ENCODE peak calls at places on chromosomes 6 and 20, in eight cellular contexts. T is body of pancreas, U is HCT116, V is tibial nerve, J is ovary, W is prostate gland, H is IMR-90, K is lower leg skin. A is an unnamed sample.

GRCh38 chr6:36977470-36977941 is 8.5 kb downstream of the MTCH1 start:
- DNase-seq in U (no peak), J (no peak), K (no peak), V (no peak), T (no peak), H (no peak), W (no peak), A (no peak)

GRCh38 chr20:10596726-10597125 is 77.1 kb downstream of the JAG1 start:
- DNase-seq in K (no peak), U (no peak), H (peak), W (no peak), T (no peak), V (no peak), J (no peak), A (no peak)

GRCh38 chr6:71248866-71249265 is 39.7 kb upstream of the OGFRL1 start:
- DNase-seq in H (no peak), T (no peak), V (no peak), W (no peak), U (no peak), K (no peak), J (no peak), A (no peak)

GRCh38 chr6:22582806-22583205 is 13.4 kb downstream of the HDGFL1 start:
- DNase-seq in U (no peak), K (no peak), H (peak), T (no peak), V (no peak), J (no peak), W (no peak), A (no peak)

GRCh38 chr6:72554203-72554564 is 67.7 kb upstream of the KCNQ5 start:
- DNase-seq in K (no peak), W (no peak), T (no peak), V (no peak), J (no peak), U (no peak), H (peak), A (no peak)

GRCh38 chr6:160347259-160348208 is 644 bp upstream of the SLC22A3 start:
- DNase-seq in T (no peak), V (no peak), W (no peak), J (no peak), K (no peak), H (no peak), U (no peak), A (no peak)

GRCh38 chr6:10641494-10641893 is 52.9 kb downstream of the C6orf52 start:
- DNase-seq in J (no peak), K (no peak), H (no peak), V (no peak), U (no peak), W (no peak), T (no peak), A (no peak)

GRCh38 chr6:16222826-16223225 is 15.6 kb upstream of the GMPR start:
- DNase-seq in H (no peak), W (no peak), T (no peak), U (no peak), J (no peak), V (no peak), K (no peak), A (no peak)

GRCh38 chr6:6164367-6164766 is 156.1 kb downstream of the F13A1 start:
- DNase-seq in H (no peak), V (no peak), W (no peak), U (no peak), J (no peak), K (no peak), T (no peak), A (no peak)

GRCh38 chr6:4885534-4885933 is 109.3 kb downstream of the CDYL start:
- DNase-seq in V (no peak), J (no peak), T (no peak), H (no peak), U (no peak), W (no peak), K (no peak), A (no peak)

GRCh38 chr6:85561750-85562357 is 31.8 kb downstream of the SNX14 start:
- DNase-seq in K (no peak), W (no peak), V (no peak), T (no peak), H (peak), J (no peak), U (no peak), A (no peak)

GRCh38 chr6:41785254-41785653 is 2.2 kb upstream of the TOMM6 start:
- DNase-seq in J (no peak), W (no peak), K (no peak), H (no peak), T (no peak), V (no peak), U (no peak), A (no peak)

GRCh38 chr6:106084973-106085686 is 1.0 kb upstream of the PRDM1 start:
- DNase-seq in T (no peak), U (no peak), J (no peak), V (no peak), H (peak), K (no peak), W (no peak), A (no peak)

DNA sequence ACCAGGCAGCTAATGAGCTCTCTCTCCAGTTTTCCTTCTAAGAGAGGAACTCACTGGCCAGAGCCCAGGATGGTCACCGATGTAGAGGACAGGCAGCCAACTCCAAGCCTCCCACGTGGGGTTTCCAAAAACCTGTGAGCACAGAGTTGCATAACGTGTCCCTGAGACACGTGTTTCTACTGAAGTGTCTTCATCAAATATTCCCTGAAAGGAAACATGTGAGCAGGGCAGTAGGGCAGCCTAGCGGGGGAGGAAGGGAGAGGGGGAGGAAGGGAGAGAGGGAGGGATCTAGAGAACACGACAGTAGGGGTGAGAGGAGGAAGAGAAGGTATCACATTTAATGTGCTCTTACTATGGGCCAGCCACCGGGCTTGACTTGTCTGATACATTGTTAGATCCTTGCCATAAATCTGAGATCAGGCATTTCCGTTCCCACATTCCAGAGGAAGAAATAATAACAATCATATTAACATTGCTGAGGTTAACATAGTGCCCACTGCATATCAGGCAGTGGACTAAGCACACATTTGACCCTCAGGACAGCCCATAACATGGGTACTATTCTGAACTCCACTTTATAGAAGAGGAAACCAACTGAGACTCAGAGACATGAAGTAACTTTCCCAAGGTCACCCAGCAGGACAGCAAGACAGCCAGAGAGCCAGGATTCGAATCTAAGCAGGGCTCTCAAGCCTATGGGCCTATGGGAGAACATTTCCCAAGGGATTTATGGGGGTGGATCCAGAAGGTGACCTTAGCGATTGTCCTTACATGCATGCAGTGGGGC is 4.5 kb upstream of the SYS1 start:
- DNase-seq in V (peak), W (peak), H (peak), U (no peak), K (peak), J (peak), T (peak), A (no peak)
- TF ChIP-seq POLR2A in V (no peak), W (peak), H (no peak), U (no peak), K (no peak), J (no peak), T (peak), A (no peak)

DNA sequence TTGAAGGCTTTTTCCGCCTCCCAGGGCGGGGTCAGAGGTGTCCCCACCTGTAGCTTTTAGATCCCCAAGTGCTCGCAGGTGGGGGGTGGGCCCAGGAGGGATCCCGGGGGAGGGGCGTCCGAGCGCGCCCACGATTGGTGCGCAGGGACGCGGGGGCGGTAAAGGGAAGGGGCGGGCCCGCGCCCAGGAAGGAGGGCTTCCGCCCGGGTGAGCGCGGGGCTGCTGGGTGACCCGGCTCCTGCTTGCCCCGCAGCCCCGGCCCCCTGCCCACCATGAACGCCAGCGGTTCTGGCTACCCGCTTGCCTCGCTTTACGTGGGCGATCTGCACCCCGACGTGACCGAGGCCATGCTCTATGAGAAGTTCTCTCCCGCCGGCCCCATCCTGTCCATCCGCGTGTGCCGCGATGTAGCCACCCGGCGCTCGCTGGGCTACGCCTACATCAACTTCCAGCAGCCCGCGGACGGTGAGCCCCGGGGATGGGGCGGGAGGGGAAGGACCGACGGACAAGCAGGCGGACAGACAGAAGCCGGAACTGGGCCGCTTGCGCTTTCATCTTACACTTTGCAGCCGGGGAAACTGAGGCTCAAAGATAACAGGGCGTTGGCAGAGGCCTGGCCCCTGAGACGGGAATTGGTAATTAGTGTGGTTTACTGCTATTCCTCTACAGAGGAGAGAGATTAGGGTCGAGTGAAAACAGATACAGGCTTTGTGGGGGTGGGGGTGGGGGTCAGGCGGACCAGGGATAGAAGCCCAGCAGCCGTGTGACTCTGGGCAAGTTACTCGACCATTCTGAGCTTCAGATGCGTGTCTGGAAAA is at the start of gene PABPC1L:
- DNase-seq in V (no peak), U (peak), W (peak), H (peak), J (peak), T (peak), K (peak), A (peak)
- TF ChIP-seq POLR2A in V (no peak), U (no peak), W (no peak), H (peak), J (no peak), T (peak), K (no peak), A (no peak)

DNA sequence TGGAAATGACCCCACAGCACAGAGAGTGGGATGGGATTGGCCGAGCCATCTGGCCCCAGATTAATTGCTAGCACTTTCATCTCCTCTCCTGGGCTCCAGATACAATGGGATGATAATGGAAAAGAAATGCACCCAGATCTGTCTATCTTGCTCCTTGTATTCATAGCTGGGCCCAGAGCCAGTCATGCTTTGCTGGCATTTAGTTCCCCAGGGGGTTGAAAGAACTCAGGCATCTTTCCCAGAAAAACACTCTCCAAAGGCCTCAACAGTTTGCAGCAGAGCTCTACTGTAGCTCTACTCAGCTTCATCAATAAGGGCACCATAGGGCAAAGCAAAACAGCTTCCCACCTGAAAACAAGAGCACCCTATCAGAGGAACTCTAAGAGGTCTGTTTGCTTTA is 116.0 kb upstream of the FOXA2 start:
- DNase-seq in H (no peak), J (no peak), U (no peak), W (no peak), V (no peak), T (no peak), K (no peak), A (no peak)
- TF ChIP-seq POLR2A in H (no peak), J (no peak), U (no peak), W (no peak), V (no peak), T (no peak), K (no peak), A (no peak)

DNA sequence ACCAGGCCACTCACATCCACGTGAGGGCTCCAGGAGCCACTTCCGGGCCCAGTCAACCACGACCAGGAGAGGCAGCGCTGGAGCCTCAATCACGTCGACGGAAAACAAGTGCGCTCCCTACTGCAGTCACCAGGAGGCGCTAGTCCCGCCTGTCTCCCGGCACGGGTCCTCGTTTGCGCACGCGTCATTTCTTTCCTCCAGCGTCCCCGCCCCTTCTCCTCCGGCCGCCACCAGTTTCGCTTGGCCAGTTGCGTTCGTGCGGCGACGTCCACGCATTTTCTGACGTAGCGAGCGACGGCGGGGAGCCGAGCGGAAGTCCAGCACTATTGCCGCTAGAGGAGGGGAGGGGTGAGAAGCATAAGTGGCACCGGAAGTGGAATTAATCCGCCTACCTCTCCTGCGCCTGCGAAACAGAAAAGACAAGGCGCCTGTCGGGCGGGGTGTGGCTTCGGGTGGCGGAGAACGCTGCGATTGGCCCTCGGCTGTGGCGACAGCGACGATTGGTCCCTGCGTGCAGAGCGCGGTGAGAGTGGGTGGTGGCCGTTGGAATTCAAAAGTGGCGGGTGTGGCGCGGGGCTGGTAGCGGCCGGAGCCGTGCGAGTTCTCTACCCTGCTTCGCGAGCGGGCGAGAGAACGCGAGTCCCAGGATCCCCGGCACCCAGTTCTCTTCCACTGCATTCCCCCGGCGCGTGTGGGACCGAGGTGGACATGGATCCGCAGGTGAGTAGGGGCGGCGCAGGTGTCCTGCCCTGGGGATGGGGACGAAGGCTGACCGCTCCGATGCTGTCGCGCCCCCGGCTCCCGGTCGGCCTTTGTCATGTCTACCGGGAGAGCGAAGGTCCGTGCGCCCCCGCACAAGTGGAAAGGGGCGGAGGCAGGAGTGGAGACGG is at the start of gene KIFC1:
- DNase-seq in H (peak), U (peak), T (peak), V (peak), W (peak), J (peak), K (peak), A (peak)
- TF ChIP-seq POLR2A in H (peak), U (peak), T (no peak), V (no peak), W (peak), J (no peak), K (no peak), A (no peak)

GRCh38 chr6:12012231-12012565 is at the start of gene HIVEP1:
- DNase-seq in W (peak), T (no peak), J (peak), K (no peak), U (no peak), H (no peak), V (no peak), A (no peak)

GRCh38 chr6:12010635-12011275 is 1.4 kb upstream of the HIVEP1 start:
- DNase-seq in H (no peak), U (no peak), V (peak), J (peak), K (peak), T (peak), W (peak), A (no peak)

GRCh38 chr6:12012566-12013367 is 655 bp downstream of the HIVEP1 start:
- DNase-seq in K (peak), W (peak), J (peak), U (no peak), H (peak), T (peak), V (no peak), A (peak)

GRCh38 chr6:12009904-12010634 is 2.0 kb upstream of the HIVEP1 start:
- DNase-seq in T (no peak), U (no peak), J (no peak), W (no peak), H (peak), K (no peak), V (no peak), A (no peak)

GRCh38 chr6:12011276-12012112 is 618 bp upstream of the HIVEP1 start:
- DNase-seq in J (peak), V (peak), T (peak), W (peak), K (peak), U (peak), H (peak), A (peak)
- TF ChIP-seq POLR2A in J (no peak), V (peak), T (no peak), W (no peak), K (no peak), U (no peak), H (peak), A (peak)

GRCh38 chr6:33770116-33770832 is 18.7 kb downstream of the LEMD2 start:
- DNase-seq in J (no peak), K (no peak), W (peak), H (no peak), V (no peak), U (no peak), T (no peak), A (no peak)
- TF ChIP-seq POLR2A in J (no peak), K (no peak), W (no peak), H (no peak), V (no peak), U (no peak), T (no peak), A (no peak)

DNA sequence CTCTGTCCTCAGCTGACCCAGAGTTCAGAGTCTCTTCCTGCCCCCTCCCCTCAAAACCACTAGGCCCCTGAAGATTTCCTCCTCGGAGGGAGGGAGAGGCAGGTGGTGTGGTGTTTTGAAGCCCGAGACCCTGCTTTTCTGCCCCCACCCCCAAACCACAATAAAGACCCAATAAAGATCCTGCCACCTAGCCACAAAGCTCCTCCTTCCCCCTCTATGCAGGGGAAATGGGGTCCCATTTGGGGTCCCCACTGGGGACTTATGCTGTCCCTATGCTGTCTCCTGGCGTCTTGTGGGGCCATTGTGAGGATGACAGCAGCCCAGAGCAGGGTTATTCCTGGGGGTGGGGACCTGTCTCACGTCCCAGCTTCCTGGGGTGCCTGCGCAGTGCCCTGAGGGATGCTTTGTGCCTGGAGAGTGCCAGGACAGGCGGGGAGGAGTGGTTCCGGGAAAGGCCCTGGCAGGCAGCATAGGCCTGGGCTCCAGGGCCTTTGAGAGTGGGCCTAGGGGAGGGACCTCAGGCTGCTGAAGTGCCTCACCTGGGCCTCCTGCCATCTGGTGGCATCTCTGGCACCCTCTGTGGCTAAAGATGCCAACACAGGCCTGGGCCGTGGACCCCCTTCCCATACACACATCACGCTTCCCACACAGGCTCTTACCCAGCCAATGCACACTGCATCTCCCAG is 8.0 kb upstream of the ARMC12 start:
- DNase-seq in V (no peak), K (peak), J (peak), T (peak), U (no peak), W (peak), H (no peak), A (no peak)
- TF ChIP-seq POLR2A in V (no peak), K (no peak), J (no peak), T (no peak), U (no peak), W (peak), H (no peak), A (no peak)

GRCh38 chr6:31144296-31144969 is 5.6 kb upstream of the PSORS1C2 start:
- DNase-seq in T (no peak), V (no peak), J (no peak), U (no peak), K (no peak), H (no peak), W (no peak), A (no peak)
- TF ChIP-seq POLR2A in T (no peak), V (no peak), J (no peak), U (no peak), K (no peak), H (no peak), W (no peak), A (no peak)

DNA sequence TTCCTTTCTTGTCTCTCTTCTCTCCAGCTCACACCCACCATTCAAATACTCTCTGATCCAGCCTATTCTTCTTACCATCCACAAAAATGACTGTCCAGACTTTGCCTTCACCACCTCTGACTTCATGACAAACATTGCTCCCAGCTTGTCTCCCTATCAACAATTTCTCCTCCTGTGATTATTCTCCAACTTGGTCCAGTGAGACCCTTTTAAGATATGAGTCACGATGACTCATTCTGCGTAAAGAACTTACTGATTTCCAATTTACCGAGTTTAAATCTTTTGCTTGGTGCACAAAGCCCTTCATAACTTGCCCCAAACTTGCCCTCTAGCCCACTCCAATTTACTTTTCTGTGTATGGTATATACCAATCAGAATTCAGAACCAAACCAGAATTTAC is 833.2 kb downstream of the MAFB start:
- DNase-seq in V (no peak), T (no peak), W (no peak), J (no peak), K (no peak), H (peak), U (no peak), A (no peak)
- TF ChIP-seq POLR2A in V (no peak), T (no peak), W (no peak), J (no peak), K (no peak), H (no peak), U (no peak), A (no peak)

A was measured in GM12891.